ENCODE peak calls at places on chromosomes 1 and 21, in four cellular contexts. B is neural progenitor cell, O is mesenchymal stem cell, K is OCI-LY7. J is an unnamed sample. For H3K36me3, the result is how much of the 10 kb centered on the place peaks cover.

GRCh38 chr1:1996207-1996651 is 7.4 kb downstream of the CFAP74 start:
- DNase-seq in B (no peak), O (peak), K (peak), J (no peak)

GRCh38 chr1:178683304-178683703 is 41.7 kb upstream of the RALGPS2 start:
- DNase-seq in B (no peak), O (no peak), K (no peak), J (no peak)

GRCh38 chr1:214912127-214912526 is 170.4 kb upstream of the KCNK2 start:
- DNase-seq in B (no peak), O (no peak), K (no peak), J (no peak)

GRCh38 chr1:119733754-119734153 is 22.0 kb downstream of the PHGDH start:
- DNase-seq in B (no peak), O (no peak), K (no peak), J (no peak)

GRCh38 chr1:227778401-227778947 is 37.0 kb upstream of the PRSS38 start:
- DNase-seq in B (no peak), O (peak), K (no peak), J (no peak)

GRCh38 chr21:33848252-33848953 is 67.2 kb downstream of the ATP5PO start:
- DNase-seq in B (no peak), O (no peak), K (peak), J (no peak)

GRCh38 chr1:10979483-10979920 is 33.0 kb upstream of the TARDBP start:
- DNase-seq in B (peak), O (no peak), K (no peak), J (no peak)

GRCh38 chr1:45923343-45923742 is 119.9 kb downstream of the MAST2 start:
- DNase-seq in B (no peak), O (no peak), K (no peak), J (no peak)

GRCh38 chr1:59214764-59215208 is 82.1 kb upstream of the FGGY start:
- DNase-seq in B (no peak), O (peak), K (no peak), J (no peak)

GRCh38 chr1:8571200-8571984 is 246.0 kb downstream of the RERE start:
- DNase-seq in B (peak), O (peak), K (peak), J (no peak)

GRCh38 chr1:214123061-214123784 is 135.4 kb downstream of the PROX1 start:
- DNase-seq in B (peak), O (peak), K (peak), J (no peak)

GRCh38 chr1:173024543-173024942 is 26.2 kb downstream of the TNFSF18 start:
- DNase-seq in B (no peak), O (no peak), K (no peak), J (no peak)

GRCh38 chr1:209207701-209208286 is 375.7 kb upstream of the CAMK1G start:
- DNase-seq in B (peak), O (peak), K (peak), J (no peak)

GRCh38 chr1:209202826-209203439 is 380.6 kb upstream of the CAMK1G start:
- DNase-seq in B (peak), O (peak), K (peak), J (peak)

GRCh38 chr1:209208648-209209047 is 374.9 kb upstream of the CAMK1G start:
- DNase-seq in B (no peak), O (no peak), K (no peak), J (no peak)

GRCh38 chr1:209205039-209205438 is 378.5 kb upstream of the CAMK1G start:
- DNase-seq in B (no peak), O (no peak), K (no peak), J (no peak)

DNA sequence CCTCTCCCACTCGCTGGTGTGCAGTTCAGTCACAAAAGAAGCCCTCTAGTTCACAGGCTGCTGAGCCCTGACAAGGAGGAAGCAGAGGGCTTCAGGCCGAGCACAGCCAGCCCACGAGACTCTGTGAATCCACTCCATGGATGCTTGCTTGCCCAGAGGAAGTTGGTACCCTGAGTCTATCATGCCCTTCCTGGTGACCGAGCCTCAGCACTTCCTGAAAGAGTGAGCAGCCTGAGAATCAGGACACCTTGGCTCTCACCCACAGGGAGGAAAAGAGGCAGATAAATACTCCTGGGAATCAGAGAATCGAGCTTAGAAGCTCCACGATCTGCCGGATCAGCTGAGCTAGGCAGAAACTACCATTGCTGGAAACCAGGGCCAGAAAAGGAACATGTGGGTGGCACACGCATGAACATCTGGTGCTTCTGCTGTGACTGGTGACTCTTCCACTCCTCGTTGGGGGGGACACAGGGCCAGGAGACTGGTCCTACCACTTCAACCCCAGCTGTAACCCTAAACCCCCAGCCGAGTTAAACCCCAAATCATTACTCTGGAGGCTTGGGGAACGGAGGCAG is 376.3 kb upstream of the CAMK1G start:
- DNase-seq in B (peak), O (no peak), K (no peak), J (no peak)
- H3K4me3 ChIP-seq in B (peak), O (peak), K (no peak), J (no peak)

DNA sequence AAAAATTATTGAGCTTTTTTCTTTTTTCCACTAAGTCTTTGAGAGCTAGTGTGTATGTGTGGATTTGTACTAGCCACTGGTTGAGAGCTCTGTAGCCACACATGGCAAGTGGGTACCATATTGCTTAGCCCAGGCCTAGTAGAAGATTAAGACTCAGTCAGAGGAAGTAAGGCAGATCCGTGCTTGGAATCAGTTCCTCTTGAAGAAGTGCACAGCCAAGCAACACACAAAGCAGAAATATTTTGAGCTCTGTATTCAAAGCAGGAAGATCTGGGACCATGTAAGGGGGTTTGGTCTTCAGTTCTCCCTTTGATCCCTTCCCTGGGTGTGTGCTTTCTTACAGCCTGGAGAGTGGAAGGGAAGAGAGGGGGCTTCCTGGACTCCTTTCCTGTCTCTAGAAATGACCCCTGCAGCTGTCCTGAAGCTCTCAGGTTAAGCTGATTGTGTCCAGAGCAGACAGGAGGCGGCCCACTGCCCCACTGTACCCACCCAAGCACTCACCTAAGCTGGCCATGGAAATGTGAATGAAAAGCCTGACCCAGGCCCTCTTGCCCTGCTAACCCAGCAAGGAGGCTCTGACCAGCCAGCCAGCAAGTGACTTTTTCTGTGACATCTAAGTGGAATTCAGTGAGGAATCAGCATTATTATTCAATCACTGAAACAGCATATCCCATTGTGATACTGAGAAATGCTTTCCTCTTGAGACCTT is 3.6 kb downstream of the ETS2 start:
- DNase-seq in B (no peak), O (no peak), K (peak), J (no peak)
- H3K36me3 ChIP-seq in B (under half), O (under half), K (half or more), J (under half)

DNA sequence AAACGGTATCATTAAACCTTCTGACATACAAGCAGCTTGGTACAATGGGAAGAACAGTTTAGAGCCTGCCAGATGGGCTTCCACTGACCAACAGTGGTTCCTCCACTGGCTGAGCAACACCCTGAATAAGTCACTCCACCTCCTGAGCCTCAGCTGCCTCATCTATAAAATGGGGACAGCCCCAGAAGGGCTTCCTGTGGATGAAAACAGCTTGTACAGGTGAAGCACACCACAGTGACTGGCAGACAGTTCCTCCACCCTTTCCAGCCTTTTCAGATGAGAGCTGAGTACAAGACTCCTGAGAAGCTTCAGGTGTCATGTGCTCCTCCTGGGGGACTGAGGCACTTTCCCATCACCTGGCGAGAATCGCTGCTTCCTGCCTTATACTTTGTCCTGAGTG is 2.1 kb downstream of the CAPZB start:
- DNase-seq in B (no peak), O (no peak), K (no peak), J (no peak)
- H3K4me3 ChIP-seq in B (peak), O (peak), K (peak), J (peak)

GRCh38 chr1:235992868-235993267 is 72.0 kb downstream of the NID1 start:
- DNase-seq in B (no peak), O (no peak), K (no peak), J (no peak)
- H3K36me3 ChIP-seq in B (under half), O (under half), K (under half), J (under half)

GRCh38 chr1:109531826-109532364 is 7.8 kb upstream of the GPR61 start:
- DNase-seq in B (no peak), O (no peak), K (no peak), J (no peak)
- H3K4me3 ChIP-seq in B (no peak), O (peak), K (no peak), J (peak)

GRCh38 chr1:160245420-160245819 is 16.9 kb downstream of the DCAF8 start:
- DNase-seq in B (no peak), O (no peak), K (no peak), J (no peak)

GRCh38 chr1:160244209-160244608 is 18.1 kb downstream of the DCAF8 start:
- DNase-seq in B (no peak), O (no peak), K (no peak), J (no peak)

GRCh38 chr1:160239582-160240299 is 22.6 kb downstream of the DCAF8 start:
- DNase-seq in B (no peak), O (no peak), K (no peak), J (no peak)

GRCh38 chr1:160247053-160247452 is 15.3 kb downstream of the DCAF8 start:
- DNase-seq in B (no peak), O (no peak), K (no peak), J (no peak)

DNA sequence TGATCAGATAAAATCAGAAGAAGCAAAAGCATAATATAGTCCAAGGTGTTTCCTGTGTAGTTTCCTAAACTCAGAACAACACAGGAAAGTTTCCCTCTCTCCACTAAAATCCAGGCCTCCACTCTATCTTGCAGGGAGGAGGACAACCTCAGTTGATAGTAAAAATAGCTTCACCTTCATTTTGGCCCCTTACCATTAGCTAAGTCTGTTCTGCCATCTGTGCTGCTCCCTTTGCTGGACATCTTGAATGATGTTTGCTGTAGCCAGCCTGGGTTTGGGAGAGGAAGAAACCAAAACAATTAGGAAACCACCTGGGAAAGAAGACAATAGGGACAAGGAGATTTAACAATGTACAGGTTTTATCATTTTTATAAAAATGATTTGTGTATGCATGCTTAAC is 18.6 kb downstream of the DCAF8 start:
- DNase-seq in B (no peak), O (no peak), K (no peak), J (no peak)
- H3K36me3 ChIP-seq in B (under half), O (under half), K (half or more), J (under half)

GRCh38 chr1:203451849-203452784 is 23.5 kb upstream of the PRELP start:
- DNase-seq in B (no peak), O (no peak), K (peak), J (no peak)

GRCh38 chr1:203448521-203449061 is 27.0 kb upstream of the PRELP start:
- DNase-seq in B (no peak), O (peak), K (no peak), J (no peak)

GRCh38 chr1:203453016-203453415 is 22.6 kb upstream of the PRELP start:
- DNase-seq in B (no peak), O (no peak), K (no peak), J (no peak)

GRCh38 chr1:203450016-203450415 is 25.6 kb upstream of the PRELP start:
- DNase-seq in B (no peak), O (no peak), K (no peak), J (no peak)

DNA sequence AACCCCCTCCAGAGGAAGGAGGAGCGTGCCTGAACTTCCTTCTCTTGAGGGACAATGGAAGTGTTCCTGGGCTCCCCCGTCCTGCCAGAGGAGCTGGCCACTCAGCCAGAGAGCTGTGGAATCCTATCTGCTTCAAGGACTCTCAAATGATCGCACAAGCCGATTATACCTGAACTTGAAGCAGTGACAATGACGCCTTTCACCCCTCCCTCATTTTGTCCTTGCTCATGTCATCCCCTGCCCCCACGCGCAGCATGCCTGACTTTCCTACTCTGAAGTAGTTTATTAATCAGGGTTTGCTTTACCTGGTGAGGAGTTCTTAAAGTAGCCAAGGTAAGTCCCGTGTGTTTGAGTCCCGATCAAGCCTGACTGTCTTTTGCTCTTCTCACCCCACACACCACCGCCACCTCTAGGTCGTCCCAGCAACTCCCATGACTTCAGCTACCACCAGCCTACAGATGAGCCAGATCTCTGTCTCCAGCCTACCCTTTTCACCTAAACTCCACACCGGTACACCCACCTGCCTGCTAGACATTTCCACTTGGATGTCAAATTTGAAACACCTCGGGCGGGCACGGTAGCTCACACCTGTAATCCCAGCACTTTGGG is 25.0 kb upstream of the PRELP start:
- DNase-seq in B (no peak), O (no peak), K (peak), J (no peak)
- H3K4me3 ChIP-seq in B (no peak), O (no peak), K (no peak), J (no peak)

DNA sequence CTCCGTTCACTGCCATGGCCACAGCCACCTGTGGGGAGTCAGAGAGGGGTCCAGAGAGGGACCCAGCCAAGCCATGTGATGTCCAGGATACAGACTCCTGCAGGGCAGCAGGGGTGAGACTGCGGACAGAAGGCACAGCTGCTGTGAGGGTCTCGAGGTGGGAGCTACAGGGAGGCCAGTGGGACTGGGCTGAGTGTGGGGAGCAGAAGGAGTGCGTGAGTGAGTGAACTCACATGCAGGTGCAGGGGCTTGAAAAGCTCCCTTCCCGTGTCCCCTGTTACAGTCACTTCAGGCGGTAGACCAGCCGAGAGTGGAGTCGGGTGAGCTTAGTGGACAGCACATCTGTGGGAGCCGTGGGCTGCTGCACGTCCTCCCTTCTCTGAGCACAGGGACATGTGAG is 42.4 kb downstream of the S100B start:
- DNase-seq in B (no peak), O (no peak), K (no peak), J (no peak)
- H3K36me3 ChIP-seq in B (under half), O (half or more), K (under half), J (half or more)

GRCh38 chr1:109255673-109256072 is 6.3 kb downstream of the CELSR2 start:
- DNase-seq in B (no peak), O (no peak), K (no peak), J (no peak)

GRCh38 chr1:109255097-109255651 is 5.8 kb downstream of the CELSR2 start:
- DNase-seq in B (peak), O (no peak), K (no peak), J (no peak)

GRCh38 chr1:109256085-109256484 is 6.7 kb downstream of the CELSR2 start:
- DNase-seq in B (no peak), O (no peak), K (no peak), J (no peak)

GRCh38 chr1:109253803-109254620 is 4.7 kb downstream of the CELSR2 start:
- DNase-seq in B (peak), O (peak), K (peak), J (no peak)

DNA sequence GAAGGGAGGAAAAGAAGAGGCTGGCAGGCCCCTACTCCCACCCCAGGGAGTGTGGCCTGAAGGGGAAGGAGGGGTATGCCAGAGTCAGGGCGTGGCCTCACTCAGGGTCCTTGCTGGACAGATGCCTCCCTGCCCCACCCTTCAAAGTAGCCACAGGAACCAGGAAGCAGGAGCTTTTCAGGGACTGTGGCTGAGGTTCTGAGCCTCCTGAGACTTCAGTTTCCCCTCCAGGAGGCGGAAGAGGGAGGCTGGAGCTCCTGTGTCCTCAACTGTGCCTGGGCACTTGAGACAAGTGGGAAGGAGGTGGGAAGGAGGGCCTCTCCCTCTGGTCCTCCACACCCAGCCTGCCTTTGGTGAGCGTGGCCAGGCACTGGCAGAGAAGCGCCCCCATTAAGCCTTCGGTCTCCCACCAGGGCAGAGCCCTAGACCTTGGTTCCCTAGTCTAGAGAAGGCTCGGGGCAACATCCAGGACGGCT is 5.3 kb downstream of the CELSR2 start:
- DNase-seq in B (no peak), O (no peak), K (no peak), J (no peak)
- H3K4me3 ChIP-seq in B (peak), O (no peak), K (peak), J (no peak)

J was measured in CD4-positive, alpha-beta memory T cell.